ENCODE peak calls at places on chromosome X, in ten cellular contexts. Q, V, I, O, T, Z, J, S, G and A are unnamed samples.

GRCh38 chrX:623599-624323 is 6.8 kb upstream of the SHOX start:
- DNase-seq in Q (no peak), V (no peak), I (no peak), O (no peak), T (no peak), Z (no peak), J (no peak), S (no peak), G (no peak), A (no peak)

GRCh38 chrX:71222929-71223328 is at the start of gene GJB1:
- DNase-seq in Q (no peak), V (no peak), I (no peak), O (no peak), T (no peak), Z (no peak), J (no peak), S (no peak), G (no peak), A (no peak)

GRCh38 chrX:12013220-12013619 is 125.1 kb upstream of the FRMPD4 start:
- DNase-seq in Q (no peak), V (no peak), I (no peak), O (no peak), T (no peak), Z (no peak), J (no peak), S (no peak), G (no peak), A (no peak)

GRCh38 chrX:26562156-26562555 is 346.2 kb downstream of the MAGEB5 start:
- DNase-seq in Q (no peak), V (no peak), I (no peak), O (no peak), T (no peak), Z (no peak), J (no peak), S (no peak), G (no peak), A (no peak)

GRCh38 chrX:21661316-21661715 is 3.2 kb upstream of the KLHL34 start:
- DNase-seq in Q (no peak), V (no peak), I (no peak), O (no peak), T (no peak), Z (no peak), J (no peak), S (no peak), G (no peak), A (no peak)

GRCh38 chrX:101203782-101204351 is 15.7 kb upstream of the DRP2 start:
- DNase-seq in Q (no peak), V (no peak), I (no peak), O (no peak), T (no peak), Z (no peak), J (no peak), S (no peak), G (no peak), A (no peak)

GRCh38 chrX:69361286-69361926 is 142.7 kb upstream of the NALF2 start:
- DNase-seq in Q (no peak), V (no peak), I (peak; percentile 16), O (no peak), T (no peak), Z (no peak), J (no peak), S (no peak), G (no peak), A (no peak)

GRCh38 chrX:42967681-42968080 is 189.7 kb upstream of the PPP1R2C start:
- DNase-seq in Q (no peak), V (no peak), I (no peak), O (no peak), T (no peak), Z (no peak), J (no peak), S (no peak), G (no peak), A (no peak)

GRCh38 chrX:15815779-15816452 is 25.6 kb downstream of the ZRSR2 start:
- DNase-seq in Q (no peak), V (peak; percentile 73), I (no peak), O (no peak), T (no peak), Z (no peak), J (no peak), S (peak; percentile 26), G (no peak), A (no peak)

GRCh38 chrX:46268429-46268828 is 276.8 kb downstream of the ZNF674 start:
- DNase-seq in Q (no peak), V (no peak), I (no peak), O (no peak), T (no peak), Z (no peak), J (no peak), S (no peak), G (no peak), A (no peak)

GRCh38 chrX:119389854-119390501 is 9.2 kb upstream of the SLC25A43 start:
- DNase-seq in Q (no peak), V (no peak), I (no peak), O (no peak), T (no peak), Z (no peak), J (no peak), S (no peak), G (no peak), A (no peak)

GRCh38 chrX:78333521-78333920 is 6.1 kb upstream of the CYSLTR1 start:
- DNase-seq in Q (no peak), V (no peak), I (no peak), O (no peak), T (no peak), Z (peak; percentile 7), J (no peak), S (peak; percentile 79), G (no peak), A (no peak)

GRCh38 chrX:68754406-68754805 is 74.4 kb upstream of the EFNB1 start:
- DNase-seq in Q (no peak), V (no peak), I (no peak), O (no peak), T (no peak), Z (no peak), J (no peak), S (no peak), G (no peak), A (no peak)

GRCh38 chrX:47178337-47178736 is 15.3 kb upstream of the UBA1 start:
- DNase-seq in Q (no peak), V (no peak), I (no peak), O (no peak), T (no peak), Z (no peak), J (no peak), S (no peak), G (no peak), A (no peak)

GRCh38 chrX:108198420-108198819 is 106.8 kb downstream of the ATG4A start:
- DNase-seq in Q (no peak), V (no peak), I (no peak), O (no peak), T (no peak), Z (no peak), J (no peak), S (no peak), G (no peak), A (no peak)

GRCh38 chrX:132648870-132649269 is 160.0 kb upstream of the MBNL3 start:
- DNase-seq in Q (no peak), V (no peak), I (no peak), O (no peak), T (no peak), Z (no peak), J (no peak), S (no peak), G (no peak), A (no peak)

GRCh38 chrX:67353651-67354370 is 190.0 kb upstream of the AR start:
- DNase-seq in Q (no peak), V (no peak), I (no peak), O (no peak), T (no peak), Z (no peak), J (no peak), S (no peak), G (no peak), A (no peak)
- H3K9me3 ChIP-seq in Q (no peaks in the 10 kb centered on the region), V (no peaks in the 10 kb centered on the region), I (no peaks in the 10 kb centered on the region), O (no peaks in the 10 kb centered on the region), T (no peaks in the 10 kb centered on the region), Z (no peaks in the 10 kb centered on the region), J (no peaks in the 10 kb centered on the region), S (no peaks in the 10 kb centered on the region), G (no peaks in the 10 kb centered on the region), A (no peaks in the 10 kb centered on the region)

GRCh38 chrX:153526801-153527599 is 9.6 kb downstream of the ATP2B3 start:
- DNase-seq in Q (no peak), V (no peak), I (no peak), O (no peak), T (no peak), Z (no peak), J (no peak), S (no peak), G (no peak), A (no peak)
- H3K9me3 ChIP-seq in Q (no peaks in the 10 kb centered on the region), V (no peaks in the 10 kb centered on the region), I (no peaks in the 10 kb centered on the region), O (no peaks in the 10 kb centered on the region), T (no peaks in the 10 kb centered on the region), Z (no peaks in the 10 kb centered on the region), J (no peaks in the 10 kb centered on the region), S (no peaks in the 10 kb centered on the region), G (no peaks in the 10 kb centered on the region), A (no peaks in the 10 kb centered on the region)

DNA sequence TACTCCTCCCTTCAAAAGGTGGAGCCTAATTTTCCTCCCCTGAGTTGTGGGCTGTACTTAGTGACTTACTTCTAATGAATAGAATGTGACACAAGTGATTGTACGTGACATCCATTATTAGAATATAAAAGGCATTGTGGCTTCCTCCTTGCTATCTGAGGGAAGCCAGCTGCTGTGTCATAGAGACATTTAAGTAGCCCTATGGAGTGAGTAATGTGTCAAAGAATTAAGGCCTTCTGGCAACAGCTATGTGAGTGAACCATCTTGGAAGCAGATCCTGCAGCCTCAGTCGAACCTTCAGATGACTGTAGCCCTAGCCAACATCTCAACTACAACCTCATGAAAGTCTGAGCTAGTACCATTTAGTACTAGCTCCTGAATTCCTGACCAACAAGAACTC is 76.1 kb downstream of the BCOR start:
- DNase-seq in Q (no peak), V (no peak), I (no peak), O (no peak), T (no peak), Z (no peak), J (no peak), S (no peak), G (no peak), A (no peak)
- H3K9me3 ChIP-seq in Q (no peaks in the 10 kb centered on the region), V (no peaks in the 10 kb centered on the region), I (no peaks in the 10 kb centered on the region), O (peaks cover 7% of the 10 kb centered on the region), T (no peaks in the 10 kb centered on the region), Z (no peaks in the 10 kb centered on the region), J (no peaks in the 10 kb centered on the region), S (no peaks in the 10 kb centered on the region), G (peaks cover 3% of the 10 kb centered on the region), A (no peaks in the 10 kb centered on the region)

DNA sequence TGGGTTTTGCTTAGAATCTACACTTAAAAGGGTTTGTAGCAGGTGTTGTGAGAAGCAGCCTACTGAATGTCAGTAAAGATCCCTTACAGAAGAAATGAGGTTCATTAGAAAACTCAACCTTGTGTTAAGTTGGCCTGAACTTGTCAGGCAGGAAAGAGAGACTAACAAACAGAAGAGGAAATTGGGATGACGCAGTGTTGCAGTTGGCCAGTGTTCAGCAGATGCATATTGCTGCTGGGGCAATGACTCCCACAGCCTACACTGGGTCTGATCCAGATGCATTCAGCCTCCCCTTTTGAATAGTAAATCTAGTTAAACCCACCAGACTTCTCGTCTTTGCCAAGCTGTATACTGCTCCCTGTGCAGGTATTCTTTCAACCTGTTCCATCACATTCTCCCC is 409.4 kb downstream of the UBE2NL start:
- DNase-seq in Q (no peak), V (no peak), I (no peak), O (no peak), T (no peak), Z (no peak), J (no peak), S (no peak), G (no peak), A (no peak)
- H3K9me3 ChIP-seq in Q (no peaks in the 10 kb centered on the region), V (no peaks in the 10 kb centered on the region), I (no peaks in the 10 kb centered on the region), O (no peaks in the 10 kb centered on the region), T (no peaks in the 10 kb centered on the region), Z (no peaks in the 10 kb centered on the region), J (no peaks in the 10 kb centered on the region), S (no peaks in the 10 kb centered on the region), G (no peaks in the 10 kb centered on the region), A (no peaks in the 10 kb centered on the region)

GRCh38 chrX:155968106-155968714 is 29.3 kb upstream of the IL9R start:
- DNase-seq in Q (no peak), V (no peak), I (no peak), O (no peak), T (no peak), Z (no peak), J (no peak), S (no peak), G (no peak), A (no peak)
- H3K9me3 ChIP-seq in Q (peaks cover 3% of the 10 kb centered on the region), V (peaks cover 4% of the 10 kb centered on the region), I (no peaks in the 10 kb centered on the region), O (peaks cover 3% of the 10 kb centered on the region), T (no peaks in the 10 kb centered on the region), Z (no peaks in the 10 kb centered on the region), J (peaks cover 7% of the 10 kb centered on the region), S (peaks cover 3% of the 10 kb centered on the region), G (no peaks in the 10 kb centered on the region), A (no peaks in the 10 kb centered on the region)